ENCODE peak calls at places on chromosomes 3 and 15, in eight cellular contexts. D, H, L, F, E, J, M and O are unnamed samples.

GRCh38 chr3:156676467-156677119 is 2.2 kb downstream of the TIPARP start:
- DNase-seq in D (no peak), E (peak; percentile 53), M (no peak), J (peak; percentile 31), H (no peak), L (peak; percentile 78), F (no peak), O (peak; percentile 43)

GRCh38 chr3:41247055-41247454 is 47.8 kb downstream of the CTNNB1 start:
- DNase-seq in L (no peak), D (no peak), F (no peak), E (no peak), J (no peak), H (no peak), M (no peak), O (no peak)

GRCh38 chr15:52191207-52191606 is at the start of gene GNB5:
- DNase-seq in D (no peak), H (no peak), M (no peak), F (no peak), L (no peak), E (no peak), J (no peak), O (no peak)

GRCh38 chr3:69161587-69162196 is 39.3 kb upstream of the LMOD3 start:
- DNase-seq in J (no peak), D (peak; percentile 41), L (peak; percentile 47), H (peak; percentile 71), E (peak; percentile 57), M (no peak), F (peak; percentile 40), O (peak; percentile 52)

GRCh38 chr3:24506966-24507775 is 12.5 kb upstream of the THRB start:
- DNase-seq in M (no peak), J (no peak), L (no peak), H (peak; percentile 60), D (no peak), F (no peak), E (no peak), O (peak; percentile 39)

GRCh38 chr3:50248387-50248786 is 12.4 kb downstream of the GNAI2 start:
- DNase-seq in H (no peak), J (no peak), M (no peak), L (no peak), E (no peak), D (no peak), F (no peak), O (peak; percentile 81)

GRCh38 chr15:50247819-50248650 is 17.5 kb downstream of the HDC start:
- DNase-seq in M (no peak), L (peak; percentile 78), D (no peak), E (peak; percentile 57), H (no peak), F (no peak), J (no peak), O (no peak)

GRCh38 chr15:87669846-87670245 is 586.7 kb downstream of the NTRK3 start:
- DNase-seq in F (no peak), D (no peak), L (no peak), E (no peak), M (no peak), H (no peak), J (no peak), O (no peak)

GRCh38 chr15:36430280-36430679 is 149.1 kb upstream of the CDIN1 start:
- DNase-seq in M (no peak), H (no peak), F (no peak), E (no peak), L (no peak), J (no peak), D (no peak), O (no peak)

GRCh38 chr15:49063402-49064280 is 17.4 kb upstream of the SECISBP2L start:
- DNase-seq in M (peak; percentile 34), L (no peak), J (no peak), F (no peak), E (no peak), D (no peak), H (no peak), O (no peak)

GRCh38 chr15:72050700-72051099 is 67.2 kb downstream of the MYO9A start:
- DNase-seq in J (peak; percentile 18), M (no peak), F (no peak), D (no peak), L (no peak), H (no peak), E (no peak), O (no peak)

GRCh38 chr3:33173103-33173502 is 45.5 kb downstream of the SUSD5 start:
- DNase-seq in L (no peak), E (no peak), F (no peak), M (no peak), D (no peak), J (no peak), H (no peak), O (no peak)

DNA sequence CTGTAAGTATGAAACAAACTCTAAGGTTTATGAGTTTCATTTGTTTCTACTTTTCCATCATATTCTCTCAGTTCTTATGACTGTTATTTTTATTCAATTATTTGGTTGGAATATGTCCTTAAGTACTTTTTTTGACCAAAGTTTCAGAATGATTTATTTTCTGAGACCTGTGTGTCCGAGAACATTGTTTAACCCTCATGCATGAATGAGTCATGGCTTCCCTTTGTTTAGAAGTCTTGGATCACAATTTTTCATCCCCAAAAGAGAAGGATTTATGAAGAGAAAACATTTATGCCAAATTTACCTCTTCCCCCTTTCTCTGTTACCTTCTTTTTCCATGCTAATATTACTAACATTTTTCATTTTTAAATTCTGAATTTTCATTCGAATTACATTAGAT is 518.0 kb upstream of the NR2F2 start:
- DNase-seq in M (no peak), E (peak; percentile 9), H (peak; percentile 49), L (no peak), J (peak; percentile 58), D (no peak), F (no peak), O (no peak)
- H3K9ac ChIP-seq in M (no peak overlapping the region), E (no peak overlapping the region), H (no peak overlapping the region), L (no peak overlapping the region), J (no peak overlapping the region), D (no peak overlapping the region), F (no peak overlapping the region), O (no peak overlapping the region)

GRCh38 chr3:134918448-134918847 is 123.4 kb downstream of the EPHB1 start:
- DNase-seq in L (no peak), M (no peak), F (no peak), E (no peak), D (no peak), J (no peak), H (no peak), O (no peak)
- H3K9ac ChIP-seq in L (no peak overlapping the region), M (no peak overlapping the region), F (no peak overlapping the region), E (no peak overlapping the region), D (no peak overlapping the region), J (no peak overlapping the region), H (no peak overlapping the region), O (no peak overlapping the region)

GRCh38 chr15:98801234-98801561 is 152.9 kb downstream of the IGF1R start:
- DNase-seq in L (no peak), M (peak; percentile 59), H (no peak), J (no peak), D (no peak), E (no peak), F (peak; percentile 62), O (no peak)

GRCh38 chr15:98799991-98800390 is 151.7 kb downstream of the IGF1R start:
- DNase-seq in M (no peak), D (no peak), F (no peak), H (no peak), E (no peak), L (no peak), J (no peak), O (no peak)

GRCh38 chr15:98799461-98799971 is 151.2 kb downstream of the IGF1R start:
- DNase-seq in H (no peak), E (peak; percentile 78), L (peak; percentile 22), M (no peak), D (no peak), F (no peak), J (no peak), O (no peak)

GRCh38 chr15:98802187-98802586 is 153.8 kb downstream of the IGF1R start:
- DNase-seq in L (no peak), H (no peak), D (no peak), E (no peak), M (no peak), F (no peak), J (no peak), O (no peak)

GRCh38 chr15:98800437-98801233 is 152.3 kb downstream of the IGF1R start:
- DNase-seq in E (peak; percentile 89), L (peak; percentile 70), J (peak; percentile 72), H (peak; percentile 95), M (peak; percentile 83), F (peak; percentile 59), D (peak; percentile 59), O (peak; percentile 37)
- H3K9ac ChIP-seq in E (peak overlapping the region; percentile 43), L (no peak overlapping the region), J (peak overlapping the region; percentile 23), H (no peak overlapping the region), M (peak overlapping the region; percentile 9), F (no peak overlapping the region), D (peak overlapping the region; percentile 28), O (no peak overlapping the region)

GRCh38 chr3:88434001-88434400 is 284.2 kb downstream of the C3orf38 start:
- DNase-seq in M (no peak), E (no peak), H (no peak), F (no peak), L (no peak), D (no peak), J (no peak), O (no peak)
- H3K9ac ChIP-seq in M (no peak overlapping the region), E (no peak overlapping the region), H (no peak overlapping the region), F (no peak overlapping the region), L (no peak overlapping the region), D (no peak overlapping the region), J (no peak overlapping the region), O (no peak overlapping the region)

GRCh38 chr15:82647835-82648256 is 683 bp upstream of the CPEB1 start:
- DNase-seq in H (no peak), F (no peak), M (peak; percentile 73), L (no peak), E (no peak), D (no peak), J (no peak), O (no peak)
- H3K9ac ChIP-seq in H (no peak overlapping the region), F (no peak overlapping the region), M (no peak overlapping the region), L (no peak overlapping the region), E (peak overlapping the region; percentile 74), D (no peak overlapping the region), J (peak overlapping the region; percentile 14), O (no peak overlapping the region)

DNA sequence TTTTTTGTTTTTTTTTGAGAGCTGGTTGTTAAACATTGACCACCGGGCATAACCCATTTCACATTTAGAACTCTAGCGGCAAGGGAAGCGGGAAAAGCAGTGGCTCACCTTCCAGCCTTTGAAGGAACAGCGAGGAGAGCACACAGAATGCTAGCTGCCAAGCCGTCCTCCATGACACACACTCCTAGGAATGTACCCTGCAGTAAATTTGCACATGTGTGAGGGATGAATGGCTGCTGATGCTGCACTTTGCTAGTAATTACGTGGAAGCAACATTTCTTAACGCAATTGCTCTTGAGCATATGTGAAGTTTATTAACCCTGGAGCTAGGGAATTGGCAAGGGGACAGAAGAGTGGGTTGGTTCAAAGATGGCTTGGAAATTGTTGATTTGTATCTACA is 123.7 kb downstream of the CHSY1 start:
- DNase-seq in M (no peak), E (peak; percentile 93), D (no peak), J (peak; percentile 98), F (no peak), L (peak; percentile 80), H (peak; percentile 100), O (peak; percentile 85)
- H3K9ac ChIP-seq in M (no peak overlapping the region), E (peak overlapping the region; percentile 87), D (no peak overlapping the region), J (peak overlapping the region; percentile 84), F (no peak overlapping the region), L (no peak overlapping the region), H (peak overlapping the region; percentile 30), O (peak overlapping the region; percentile 16)